ENCODE peak calls at places on chromosomes 6 and 20, in nine cellular contexts. I, J, V, H, R, Z, L, B and O are unnamed samples.
A peak's percentile ranks its signal among the peaks of the same experiment; 100 is the strongest.

GRCh38 chr20:16806886-16807285 is 58.7 kb downstream of the OTOR start:
- DNase-seq in J (no peak), V (no peak), B (no peak), Z (no peak), H (no peak), R (peak; percentile 22), I (peak; percentile 39), L (no peak), O (no peak)

GRCh38 chr6:161378115-161378514 is 104.3 kb upstream of the AGPAT4 start:
- DNase-seq in H (no peak), R (no peak), V (no peak), B (no peak), Z (no peak), J (no peak), L (no peak), I (no peak), O (no peak)

GRCh38 chr6:68533339-68533795 is 101.7 kb upstream of the ADGRB3 start:
- DNase-seq in J (no peak), I (no peak), V (no peak), R (no peak), B (no peak), L (no peak), H (no peak), Z (no peak), O (no peak)

GRCh38 chr20:325043-325888 is at the start of gene SOX12:
- DNase-seq in I (peak; percentile 87), V (peak; percentile 96), H (peak; percentile 97), Z (peak; percentile 91), J (peak; percentile 100), B (peak; percentile 98), L (peak; percentile 95), R (peak; percentile 92), O (peak; percentile 100)

GRCh38 chr6:52588087-52588709 is 11.3 kb upstream of the TRAM2 start:
- DNase-seq in Z (no peak), V (no peak), J (no peak), R (no peak), I (no peak), H (no peak), L (no peak), B (no peak), O (no peak)

GRCh38 chr6:106290954-106291353 is 34.6 kb downstream of the ATG5 start:
- DNase-seq in J (no peak), B (no peak), L (no peak), V (no peak), Z (no peak), R (no peak), H (no peak), I (no peak), O (no peak)

GRCh38 chr6:27754408-27754782 is 157.8 kb downstream of the OR2B2 start:
- DNase-seq in J (no peak), I (no peak), R (no peak), Z (no peak), B (no peak), V (no peak), L (no peak), H (no peak), O (no peak)

GRCh38 chr20:63145156-63145555 is 70.8 kb downstream of the YTHDF1 start:
- DNase-seq in V (no peak), H (no peak), I (peak; percentile 17), B (no peak), J (no peak), Z (no peak), R (no peak), L (no peak), O (no peak)

GRCh38 chr20:50335105-50335504 is 144.5 kb downstream of the CEBPB start:
- DNase-seq in R (no peak), B (peak; percentile 71), H (no peak), V (peak; percentile 38), I (peak; percentile 31), L (no peak), J (peak; percentile 22), Z (peak; percentile 50), O (no peak)

GRCh38 chr6:20791932-20792331 is 257.7 kb downstream of the CDKAL1 start:
- DNase-seq in B (no peak), H (no peak), Z (peak; percentile 13), V (peak; percentile 48), I (no peak), J (no peak), R (no peak), L (no peak), O (no peak)

GRCh38 chr6:84554069-84554468 is 210.3 kb downstream of the TBX18 start:
- DNase-seq in H (no peak), V (no peak), B (no peak), I (peak; percentile 8), Z (no peak), J (no peak), L (no peak), R (peak; percentile 86), O (no peak)

GRCh38 chr6:158649289-158650143 is at the start of gene SYTL3:
- DNase-seq in V (no peak), L (no peak), J (no peak), B (no peak), Z (no peak), H (peak; percentile 43), R (peak; percentile 90), I (peak; percentile 82), O (peak; percentile 57)

GRCh38 chr20:2203436-2203835 is 92.4 kb upstream of the TGM3 start:
- DNase-seq in H (no peak), B (no peak), I (no peak), V (no peak), J (no peak), L (no peak), Z (no peak), R (no peak), O (no peak)

GRCh38 chr6:41693866-41694265 is 41.5 kb downstream of the TFEB start:
- DNase-seq in J (no peak), V (no peak), Z (no peak), I (no peak), L (no peak), R (no peak), H (no peak), B (no peak), O (no peak)

GRCh38 chr20:47061549-47061948 is 166.9 kb downstream of the EYA2 start:
- DNase-seq in L (no peak), I (no peak), B (no peak), H (no peak), J (no peak), R (no peak), Z (no peak), V (no peak), O (no peak)

GRCh38 chr6:127812985-127813681 is 87.7 kb downstream of the THEMIS start:
- DNase-seq in H (no peak), V (no peak), I (no peak), R (no peak), Z (no peak), B (no peak), L (no peak), J (no peak), O (no peak)

DNA sequence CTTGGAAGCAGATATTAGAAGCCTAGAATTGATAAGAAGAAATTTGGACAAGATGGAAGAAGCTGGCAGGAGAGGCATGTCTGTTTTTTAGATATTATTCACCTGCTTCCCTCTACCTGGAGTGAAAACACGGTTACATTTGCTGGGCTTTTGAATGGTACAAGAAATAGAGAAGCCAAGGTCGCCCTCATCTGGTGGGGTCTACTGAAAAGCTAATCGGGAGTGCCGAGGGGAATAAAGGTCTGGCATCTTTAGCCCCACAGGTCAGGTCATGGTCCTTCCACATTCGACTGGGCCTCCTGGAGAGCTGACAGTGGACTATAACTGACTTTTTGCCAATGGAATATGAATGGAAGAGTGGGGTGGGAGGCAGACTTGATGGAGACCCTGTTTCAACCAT is 4.6 kb upstream of the C2 start:
- DNase-seq in B (peak; percentile 39), L (no peak), Z (no peak), I (no peak), J (no peak), R (peak; percentile 29), H (peak; percentile 52), V (no peak), O (no peak)
- TF ChIP-seq CTCF in B (peak; percentile 36), L (no peak), Z (peak; percentile 23), I (no peak), J (no peak), R (peak; percentile 26), H (peak; percentile 19), V (peak; percentile 35), O (no peak)

DNA sequence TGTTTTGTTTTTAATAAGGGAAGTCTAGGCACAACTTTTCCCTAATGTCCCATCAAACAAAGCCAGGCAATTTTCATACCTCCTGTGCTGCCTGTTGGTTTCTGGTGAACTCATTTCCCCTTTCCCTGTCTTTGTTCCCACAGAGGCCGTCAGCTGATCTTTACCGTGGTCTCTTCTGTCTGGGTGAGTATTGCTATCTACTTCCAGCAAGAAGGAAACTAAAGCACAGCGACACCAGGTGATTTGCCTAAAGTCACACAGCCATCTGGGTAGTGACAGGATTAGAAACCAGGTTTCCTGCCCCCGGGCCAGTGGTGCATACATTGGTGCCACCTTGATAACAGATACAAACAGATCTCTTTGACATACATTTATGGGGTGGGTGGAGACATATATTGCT is 59.6 kb downstream of the RAB44 start:
- DNase-seq in Z (no peak), B (no peak), H (no peak), R (no peak), J (no peak), L (no peak), V (no peak), I (no peak), O (no peak)
- TF ChIP-seq CTCF in Z (no peak), B (no peak), H (no peak), R (no peak), J (no peak), L (no peak), V (no peak), I (no peak), O (no peak)

GRCh38 chr20:40431611-40432010 is 257.4 kb downstream of the MAFB start:
- DNase-seq in J (no peak), Z (no peak), R (no peak), L (no peak), H (no peak), B (no peak), I (no peak), V (no peak), O (no peak)

GRCh38 chr20:40433341-40433861 is 255.6 kb downstream of the MAFB start:
- DNase-seq in L (no peak), Z (no peak), J (no peak), V (no peak), H (no peak), R (no peak), I (no peak), B (no peak), O (no peak)

GRCh38 chr20:40435146-40435545 is 253.9 kb downstream of the MAFB start:
- DNase-seq in I (no peak), L (no peak), Z (no peak), B (no peak), V (no peak), R (no peak), J (no peak), H (no peak), O (no peak)

GRCh38 chr20:40434122-40434521 is 254.9 kb downstream of the MAFB start:
- DNase-seq in R (no peak), Z (no peak), J (no peak), I (no peak), L (no peak), V (no peak), H (no peak), B (no peak), O (no peak)

GRCh38 chr20:40431112-40431511 is 257.9 kb downstream of the MAFB start:
- DNase-seq in V (no peak), R (no peak), L (no peak), I (no peak), Z (no peak), B (no peak), J (no peak), H (no peak), O (no peak)
- TF ChIP-seq CTCF in V (no peak), R (no peak), L (no peak), I (no peak), Z (no peak), B (no peak), J (no peak), H (no peak), O (no peak)

GRCh38 chr6:56995347-56995746 is 40.4 kb downstream of the BEND6 start:
- DNase-seq in L (no peak), I (no peak), J (no peak), R (no peak), H (no peak), Z (no peak), B (no peak), V (no peak), O (no peak)
- TF ChIP-seq CTCF in L (no peak), I (no peak), J (no peak), R (no peak), H (no peak), Z (peak; percentile 9), B (peak; percentile 25), V (peak; percentile 12), O (no peak)